ENCODE peak calls at places on chromosomes 1 and 21, in five cellular contexts. One of them, this sample, is unnamed.

GRCh38 chr1:56415258-56415657 is 164.1 kb downstream of the PLPP3 start:
- DNase-seq in stimulated activated CD4-positive, alpha-beta T cell treated with anti-CD3 and anti-CD28 coated beads, Interleukin-12 subunit alpha, Interleukin-12 subunit beta, amount 100 ng/mL, for 4 hours: no peak
- DNase-seq in GM04503: no peak
- DNase-seq in T-helper 17 cell: no peak
- DNase-seq in NCI-H446 treated with DMSO at 0.1 percent for 48 hours: no peak
- DNase-seq in this sample: no peak

GRCh38 chr1:92882817-92883216 is 51.0 kb downstream of the RPL5 start:
- DNase-seq in stimulated activated CD4-positive, alpha-beta T cell treated with anti-CD3 and anti-CD28 coated beads, Interleukin-12 subunit alpha, Interleukin-12 subunit beta, amount 100 ng/mL, for 4 hours: no peak
- DNase-seq in GM04503: no peak
- DNase-seq in T-helper 17 cell: no peak
- DNase-seq in NCI-H446 treated with DMSO at 0.1 percent for 48 hours: no peak
- DNase-seq in this sample: no peak

GRCh38 chr1:63612971-63613370 is 19.8 kb downstream of the PGM1 start:
- DNase-seq in stimulated activated CD4-positive, alpha-beta T cell treated with anti-CD3 and anti-CD28 coated beads, Interleukin-12 subunit alpha, Interleukin-12 subunit beta, amount 100 ng/mL, for 4 hours: no peak
- DNase-seq in GM04503: no peak
- DNase-seq in T-helper 17 cell: no peak
- DNase-seq in NCI-H446 treated with DMSO at 0.1 percent for 48 hours: no peak
- DNase-seq in this sample: no peak

GRCh38 chr21:21188513-21189188 is 190.4 kb downstream of the NCAM2 start:
- DNase-seq in stimulated activated CD4-positive, alpha-beta T cell treated with anti-CD3 and anti-CD28 coated beads, Interleukin-12 subunit alpha, Interleukin-12 subunit beta, amount 100 ng/mL, for 4 hours: no peak
- DNase-seq in GM04503: no peak
- DNase-seq in T-helper 17 cell: no peak
- DNase-seq in NCI-H446 treated with DMSO at 0.1 percent for 48 hours: peak
- DNase-seq in this sample: no peak

GRCh38 chr1:10186453-10187319 is 23.7 kb upstream of the KIF1B start:
- DNase-seq in stimulated activated CD4-positive, alpha-beta T cell treated with anti-CD3 and anti-CD28 coated beads, Interleukin-12 subunit alpha, Interleukin-12 subunit beta, amount 100 ng/mL, for 4 hours: no peak
- DNase-seq in GM04503: peak
- DNase-seq in T-helper 17 cell: no peak
- DNase-seq in NCI-H446 treated with DMSO at 0.1 percent for 48 hours: no peak
- DNase-seq in this sample: no peak

GRCh38 chr1:224127925-224128819 is 14.3 kb downstream of the FBXO28 start:
- DNase-seq in stimulated activated CD4-positive, alpha-beta T cell treated with anti-CD3 and anti-CD28 coated beads, Interleukin-12 subunit alpha, Interleukin-12 subunit beta, amount 100 ng/mL, for 4 hours: no peak
- DNase-seq in GM04503: no peak
- DNase-seq in T-helper 17 cell: no peak
- DNase-seq in NCI-H446 treated with DMSO at 0.1 percent for 48 hours: no peak
- DNase-seq in this sample: no peak

GRCh38 chr1:178538192-178538916 is 25.4 kb downstream of the TEX35 start:
- DNase-seq in stimulated activated CD4-positive, alpha-beta T cell treated with anti-CD3 and anti-CD28 coated beads, Interleukin-12 subunit alpha, Interleukin-12 subunit beta, amount 100 ng/mL, for 4 hours: no peak
- DNase-seq in GM04503: peak
- DNase-seq in T-helper 17 cell: no peak
- DNase-seq in NCI-H446 treated with DMSO at 0.1 percent for 48 hours: no peak
- DNase-seq in this sample: peak

GRCh38 chr1:156096640-156097391 is 14.6 kb upstream of the MEX3A start:
- DNase-seq in stimulated activated CD4-positive, alpha-beta T cell treated with anti-CD3 and anti-CD28 coated beads, Interleukin-12 subunit alpha, Interleukin-12 subunit beta, amount 100 ng/mL, for 4 hours: peak
- DNase-seq in GM04503: no peak
- DNase-seq in T-helper 17 cell: peak
- DNase-seq in NCI-H446 treated with DMSO at 0.1 percent for 48 hours: peak
- DNase-seq in this sample: peak

GRCh38 chr1:178727014-178727895 is 2.2 kb downstream of the RALGPS2 start:
- DNase-seq in stimulated activated CD4-positive, alpha-beta T cell treated with anti-CD3 and anti-CD28 coated beads, Interleukin-12 subunit alpha, Interleukin-12 subunit beta, amount 100 ng/mL, for 4 hours: no peak
- DNase-seq in GM04503: no peak
- DNase-seq in T-helper 17 cell: no peak
- DNase-seq in NCI-H446 treated with DMSO at 0.1 percent for 48 hours: no peak
- DNase-seq in this sample: no peak

GRCh38 chr1:103250441-103250861 is 142.1 kb upstream of the COL11A1 start:
- DNase-seq in stimulated activated CD4-positive, alpha-beta T cell treated with anti-CD3 and anti-CD28 coated beads, Interleukin-12 subunit alpha, Interleukin-12 subunit beta, amount 100 ng/mL, for 4 hours: no peak
- DNase-seq in GM04503: no peak
- DNase-seq in T-helper 17 cell: no peak
- DNase-seq in NCI-H446 treated with DMSO at 0.1 percent for 48 hours: no peak
- DNase-seq in this sample: peak

GRCh38 chr1:41319106-41319755 is 42.0 kb upstream of the FOXO6 start:
- DNase-seq in stimulated activated CD4-positive, alpha-beta T cell treated with anti-CD3 and anti-CD28 coated beads, Interleukin-12 subunit alpha, Interleukin-12 subunit beta, amount 100 ng/mL, for 4 hours: no peak
- DNase-seq in GM04503: no peak
- DNase-seq in T-helper 17 cell: no peak
- DNase-seq in NCI-H446 treated with DMSO at 0.1 percent for 48 hours: peak
- DNase-seq in this sample: no peak

GRCh38 chr1:93108335-93108734 is 29.3 kb downstream of the MTF2 start:
- DNase-seq in stimulated activated CD4-positive, alpha-beta T cell treated with anti-CD3 and anti-CD28 coated beads, Interleukin-12 subunit alpha, Interleukin-12 subunit beta, amount 100 ng/mL, for 4 hours: no peak
- DNase-seq in GM04503: no peak
- DNase-seq in T-helper 17 cell: no peak
- DNase-seq in NCI-H446 treated with DMSO at 0.1 percent for 48 hours: no peak
- DNase-seq in this sample: no peak

GRCh38 chr1:222784916-222785315 is 29.9 kb upstream of the DISP1 start:
- DNase-seq in stimulated activated CD4-positive, alpha-beta T cell treated with anti-CD3 and anti-CD28 coated beads, Interleukin-12 subunit alpha, Interleukin-12 subunit beta, amount 100 ng/mL, for 4 hours: no peak
- DNase-seq in GM04503: no peak
- DNase-seq in T-helper 17 cell: no peak
- DNase-seq in NCI-H446 treated with DMSO at 0.1 percent for 48 hours: no peak
- DNase-seq in this sample: no peak

GRCh38 chr1:172970186-172970585 is 80.6 kb downstream of the TNFSF18 start:
- DNase-seq in stimulated activated CD4-positive, alpha-beta T cell treated with anti-CD3 and anti-CD28 coated beads, Interleukin-12 subunit alpha, Interleukin-12 subunit beta, amount 100 ng/mL, for 4 hours: no peak
- DNase-seq in GM04503: no peak
- DNase-seq in T-helper 17 cell: no peak
- DNase-seq in NCI-H446 treated with DMSO at 0.1 percent for 48 hours: no peak
- DNase-seq in this sample: no peak

GRCh38 chr1:43492816-43493215 is 37.9 kb upstream of the PTPRF start:
- DNase-seq in stimulated activated CD4-positive, alpha-beta T cell treated with anti-CD3 and anti-CD28 coated beads, Interleukin-12 subunit alpha, Interleukin-12 subunit beta, amount 100 ng/mL, for 4 hours: no peak
- DNase-seq in GM04503: no peak
- DNase-seq in T-helper 17 cell: no peak
- DNase-seq in NCI-H446 treated with DMSO at 0.1 percent for 48 hours: peak
- DNase-seq in this sample: no peak

GRCh38 chr1:205933672-205934618 is 9.3 kb downstream of the SLC26A9 start:
- DNase-seq in stimulated activated CD4-positive, alpha-beta T cell treated with anti-CD3 and anti-CD28 coated beads, Interleukin-12 subunit alpha, Interleukin-12 subunit beta, amount 100 ng/mL, for 4 hours: no peak
- DNase-seq in GM04503: peak
- DNase-seq in T-helper 17 cell: no peak
- DNase-seq in NCI-H446 treated with DMSO at 0.1 percent for 48 hours: no peak
- DNase-seq in this sample: no peak

GRCh38 chr1:178684542-178685000 is 40.5 kb upstream of the RALGPS2 start:
- DNase-seq in stimulated activated CD4-positive, alpha-beta T cell treated with anti-CD3 and anti-CD28 coated beads, Interleukin-12 subunit alpha, Interleukin-12 subunit beta, amount 100 ng/mL, for 4 hours: no peak
- DNase-seq in GM04503: peak
- DNase-seq in T-helper 17 cell: no peak
- DNase-seq in NCI-H446 treated with DMSO at 0.1 percent for 48 hours: no peak
- DNase-seq in this sample: no peak

This sample was measured in D341Med.